ENCODE peak calls at places on chromosomes 12 and 14, in five cellular contexts. T, X, V, D and S are unnamed samples.

GRCh38 chr12:79424109-79424721 is 266.5 kb downstream of the PAWR start:
- DNase-seq in T (no peak), X (no peak), V (no peak), D (no peak), S (no peak)

GRCh38 chr12:75722714-75723200 is 211.3 kb upstream of the KRR1 start:
- DNase-seq in T (no peak), X (peak; percentile 21), V (peak; percentile 12), D (no peak), S (no peak)

GRCh38 chr12:109730306-109731145 is 16.9 kb downstream of the FAM222A start:
- DNase-seq in T (no peak), X (no peak), V (no peak), D (no peak), S (no peak)

GRCh38 chr14:100524233-100524932 is 62.8 kb downstream of the BEGAIN start:
- DNase-seq in T (no peak), X (no peak), V (no peak), D (no peak), S (no peak)

GRCh38 chr14:34212574-34212973 is 249.5 kb downstream of the SPTSSA start:
- DNase-seq in T (no peak), X (no peak), V (no peak), D (no peak), S (no peak)

GRCh38 chr12:51591020-51591901 is at the start of gene SCN8A:
- DNase-seq in T (peak; percentile 87), X (peak; percentile 72), V (peak; percentile 23), D (no peak), S (no peak)

GRCh38 chr12:59070534-59070933 is 150.2 kb upstream of the LRIG3 start:
- DNase-seq in T (no peak), X (no peak), V (no peak), D (no peak), S (no peak)

GRCh38 chr12:117567644-117568043 is 206.2 kb upstream of the NOS1 start:
- DNase-seq in T (no peak), X (no peak), V (no peak), D (no peak), S (no peak)

GRCh38 chr14:54444003-54444402 is 2.8 kb upstream of the CNIH1 start:
- DNase-seq in T (no peak), X (no peak), V (no peak), D (no peak), S (no peak)

GRCh38 chr14:104734601-104734990 is 10.6 kb downstream of the ADSS1 start:
- DNase-seq in T (no peak), X (no peak), V (no peak), D (no peak), S (no peak)

GRCh38 chr14:104735830-104736642 is 12.0 kb downstream of the ADSS1 start:
- DNase-seq in T (no peak), X (no peak), V (no peak), D (peak; percentile 83), S (no peak)

GRCh38 chr14:104734051-104734587 is 10.1 kb downstream of the ADSS1 start:
- DNase-seq in T (no peak), X (no peak), V (no peak), D (no peak), S (no peak)

GRCh38 chr14:104732931-104733681 is 9.1 kb downstream of the ADSS1 start:
- DNase-seq in T (no peak), X (no peak), V (no peak), D (no peak), S (no peak)

GRCh38 chr14:104734991-104735779 is 11.2 kb downstream of the ADSS1 start:
- DNase-seq in T (no peak), X (no peak), V (no peak), D (no peak), S (no peak)
- H3K27ac ChIP-seq in T (no peak overlapping the region), X (no peak overlapping the region), V (no peak overlapping the region), D (peak overlapping the region; percentile 93), S (peak overlapping the region; percentile 92)

GRCh38 chr12:91216871-91217270 is 34.3 kb upstream of the DCN start:
- DNase-seq in T (no peak), X (no peak), V (no peak), D (no peak), S (no peak)
- H3K27ac ChIP-seq in T (no peak overlapping the region), X (no peak overlapping the region), V (no peak overlapping the region), D (no peak overlapping the region), S (no peak overlapping the region)

GRCh38 chr12:122116707-122117535 is 38.4 kb downstream of the MLXIP start:
- DNase-seq in T (no peak), X (no peak), V (no peak), D (no peak), S (no peak)
- H3K27ac ChIP-seq in T (no peak overlapping the region), X (no peak overlapping the region), V (no peak overlapping the region), D (no peak overlapping the region), S (no peak overlapping the region)

DNA sequence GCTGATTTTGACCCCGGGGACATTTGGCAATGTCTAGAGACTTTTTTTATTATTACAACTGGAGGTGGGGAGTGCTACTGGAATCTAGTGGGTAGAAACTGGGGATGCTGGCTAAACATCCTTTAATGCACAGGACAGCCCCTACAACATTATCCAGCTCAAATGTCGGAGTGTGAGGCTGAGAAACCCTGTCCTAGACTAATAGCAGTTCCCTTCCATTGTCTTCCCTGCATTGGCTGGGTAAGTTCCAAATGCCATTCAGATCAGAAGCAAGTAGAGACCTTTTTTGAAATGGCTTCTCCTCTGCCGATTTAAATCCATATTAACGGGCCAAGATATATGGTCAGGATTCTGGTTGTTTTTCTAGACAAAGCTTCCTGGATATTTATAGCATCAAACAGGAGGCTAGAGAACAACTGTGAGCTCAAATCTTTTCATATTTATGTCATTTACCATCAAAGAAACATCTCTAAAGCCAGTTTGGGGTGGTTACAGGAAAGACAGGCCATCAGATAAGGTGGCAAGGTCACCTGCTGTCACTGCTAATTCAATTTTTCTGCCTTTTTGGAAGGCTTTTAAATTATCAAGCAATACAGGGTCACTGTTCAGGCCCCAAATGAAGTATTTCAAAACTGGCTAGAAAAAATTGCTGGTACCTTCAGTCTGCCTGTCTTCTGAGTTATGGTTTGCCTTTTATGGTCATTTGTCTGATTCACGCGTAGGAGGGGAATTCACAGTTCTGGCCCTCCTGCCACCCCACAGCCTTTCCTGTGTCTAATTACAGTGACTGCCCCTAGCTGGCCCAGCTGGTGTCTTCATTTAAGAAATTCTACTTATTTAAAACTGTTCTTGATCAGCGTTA is 20.1 kb upstream of the AKAP5 start:
- DNase-seq in T (no peak), X (no peak), V (peak; percentile 20), D (no peak), S (no peak)
- H3K27ac ChIP-seq in T (peak overlapping the region; percentile 30), X (no peak overlapping the region), V (peak overlapping the region; percentile 57), D (peak overlapping the region; percentile 85), S (peak overlapping the region; percentile 47)

GRCh38 chr14:21476925-21477681 is at the start of the genes RAB2B and TOX4:
- DNase-seq in T (peak; percentile 99), X (peak; percentile 98), V (peak; percentile 95), D (peak; percentile 90), S (peak; percentile 90)

GRCh38 chr14:21476526-21476924 is 234 bp downstream of the RAB2B start:
- DNase-seq in T (no peak), X (no peak), V (peak; percentile 83), D (no peak), S (no peak)

GRCh38 chr14:21475767-21476525 is 813 bp downstream of the RAB2B start:
- DNase-seq in T (no peak), X (no peak), V (no peak), D (no peak), S (no peak)
- H3K27ac ChIP-seq in T (peak overlapping the region; percentile 77), X (peak overlapping the region; percentile 58), V (peak overlapping the region; percentile 88), D (peak overlapping the region; percentile 90), S (peak overlapping the region; percentile 96)